ENCODE peak calls at places on chromosome 11, in five cellular contexts. C is upper lobe of right lung, N is ovary, R is mesothelial cell of epicardium, V is mucosa of descending colon. Z is an unnamed sample.

GRCh38 chr11:79290766-79291165 is 150.1 kb downstream of the TENM4 start:
- DNase-seq in C (no peak), N (no peak), R (no peak), V (no peak), Z (no peak)

GRCh38 chr11:96191752-96192151 is 151.2 kb downstream of the MAML2 start:
- DNase-seq in C (no peak), N (no peak), R (no peak), V (no peak), Z (no peak)

GRCh38 chr11:63931876-63932275 is 6.9 kb upstream of the NAA40 start:
- DNase-seq in C (no peak), N (no peak), R (no peak), V (no peak), Z (no peak)

GRCh38 chr11:74278721-74279148 is 32.7 kb downstream of the P4HA3 start:
- DNase-seq in C (no peak), N (peak; percentile 78), R (no peak), V (no peak), Z (no peak)

GRCh38 chr11:70212227-70212811 is 9.2 kb downstream of the FADD start:
- DNase-seq in C (no peak), N (no peak), R (no peak), V (peak; percentile 60), Z (no peak)

GRCh38 chr11:117868815-117869642 is 7.4 kb downstream of the FXYD6 start:
- DNase-seq in C (no peak), N (no peak), R (no peak), V (no peak), Z (no peak)

GRCh38 chr11:124736738-124737137 is 3.0 kb upstream of the NRGN start:
- DNase-seq in C (no peak), N (no peak), R (no peak), V (no peak), Z (no peak)

GRCh38 chr11:132943325-132943736 is 589.0 kb downstream of the OPCML start:
- DNase-seq in C (no peak), N (no peak), R (no peak), V (no peak), Z (peak; percentile 20)

GRCh38 chr11:15124528-15124927 is 9.8 kb downstream of the INSC start:
- DNase-seq in C (no peak), N (no peak), R (no peak), V (no peak), Z (no peak)

GRCh38 chr11:113255741-113256140 is 58.6 kb upstream of the TTC12 start:
- DNase-seq in C (no peak), N (no peak), R (no peak), V (no peak), Z (no peak)

GRCh38 chr11:44351898-44352498 is 42.1 kb upstream of the ALX4 start:
- DNase-seq in C (peak; percentile 25), N (no peak), R (no peak), V (no peak), Z (no peak)
- TF ChIP-seq CTCF in C (peak; percentile 5), N (no peak), R (no peak), V (no peak), Z (peak; percentile 24)

DNA sequence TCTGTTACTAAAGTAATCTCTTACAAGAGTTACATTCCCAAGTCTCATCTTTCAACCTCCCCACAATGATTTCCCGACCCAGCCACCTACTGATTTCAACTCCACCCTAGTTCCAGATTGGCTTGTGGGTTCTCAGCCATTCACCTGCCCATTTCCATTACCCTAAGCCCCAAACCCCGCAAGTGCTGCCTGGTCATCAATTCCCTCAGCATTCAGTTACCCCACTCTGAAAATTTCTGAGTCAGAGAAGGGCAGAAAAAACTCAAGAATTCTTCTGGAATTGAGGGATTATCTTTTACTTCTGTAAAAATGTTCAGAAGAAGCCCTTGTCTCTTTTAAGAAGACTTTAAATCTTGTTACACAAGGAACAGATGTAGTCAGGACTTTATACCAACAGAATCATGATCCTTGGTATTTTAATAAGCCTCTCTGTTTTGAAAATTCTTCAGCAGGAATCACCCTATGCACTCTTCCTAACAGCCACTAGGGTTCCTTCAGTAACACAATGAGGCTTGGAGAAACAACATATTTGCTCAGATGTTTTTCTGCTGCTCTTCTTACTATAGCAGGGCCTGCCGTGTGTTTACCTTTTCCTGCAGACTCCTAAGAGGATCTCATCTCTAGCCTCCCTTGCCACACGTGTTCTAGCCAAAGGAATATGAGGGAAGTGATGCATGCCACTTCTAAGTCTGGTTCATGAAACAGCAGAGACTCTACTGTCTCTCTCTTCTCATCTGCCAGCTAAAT is 29.2 kb upstream of the PAMR1 start:
- DNase-seq in C (no peak), N (no peak), R (no peak), V (no peak), Z (no peak)
- TF ChIP-seq CTCF in C (no peak), N (no peak), R (peak; percentile 53), V (no peak), Z (peak; percentile 42)

DNA sequence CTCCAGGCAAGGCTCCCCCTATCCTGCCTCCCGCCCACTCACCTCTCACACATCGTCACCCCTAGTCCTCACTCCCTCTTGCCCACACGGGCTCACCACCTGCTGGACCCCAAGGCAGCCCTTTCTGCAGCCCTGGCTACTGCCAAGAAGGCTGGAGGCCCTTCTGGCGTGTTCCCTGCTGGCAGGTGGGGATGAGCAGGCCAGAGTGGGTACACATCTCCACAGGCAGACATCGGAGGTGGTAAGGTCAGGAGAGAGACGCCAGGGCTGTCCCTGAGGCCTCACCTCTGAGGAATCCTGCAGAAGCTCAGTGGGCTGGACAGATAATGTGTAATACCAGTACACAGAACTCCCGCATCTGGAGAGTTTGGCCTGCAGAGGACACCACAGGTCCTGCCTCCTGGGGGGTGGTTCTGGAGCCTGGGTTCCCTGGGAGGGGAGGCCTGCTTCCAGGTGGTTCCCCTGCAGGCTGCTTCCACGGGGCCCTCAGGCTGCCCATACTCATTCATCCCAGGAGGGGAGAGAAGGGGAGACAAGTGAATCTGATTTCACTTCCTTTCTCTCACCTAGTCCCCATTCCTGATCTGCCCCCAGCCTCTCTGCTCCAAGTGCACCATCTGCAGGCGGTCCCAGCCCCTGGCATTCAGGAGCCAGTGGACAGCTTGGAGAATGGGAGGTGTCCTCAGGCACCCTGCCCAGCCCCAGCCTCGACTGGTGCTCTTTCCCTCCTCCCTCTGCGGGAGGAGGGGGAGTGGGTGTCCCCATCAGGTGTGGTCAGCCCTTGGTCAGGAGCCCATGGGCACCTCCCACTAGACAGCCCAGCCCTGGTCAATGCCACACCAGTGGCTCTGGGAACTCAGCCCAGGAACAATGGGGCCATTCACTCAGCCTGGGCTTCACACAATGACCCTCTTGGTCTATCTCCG is 6.1 kb upstream of the CHST1 start:
- DNase-seq in C (no peak), N (no peak), R (no peak), V (no peak), Z (no peak)
- TF ChIP-seq CTCF in C (no peak), N (no peak), R (no peak), V (no peak), Z (no peak)

GRCh38 chr11:19345848-19346681 is 105.3 kb upstream of the E2F8 start:
- DNase-seq in C (no peak), N (no peak), R (peak; percentile 47), V (no peak), Z (peak; percentile 46)
- TF ChIP-seq CTCF in C (no peak), N (no peak), R (no peak), V (no peak), Z (no peak)

GRCh38 chr11:61787928-61788491 is 4.4 kb downstream of the TMEM258 start:
- DNase-seq in C (no peak), N (no peak), R (no peak), V (no peak), Z (peak; percentile 37)
- TF ChIP-seq CTCF in C (peak; percentile 25), N (no peak), R (peak; percentile 37), V (peak; percentile 18), Z (peak; percentile 60)

DNA sequence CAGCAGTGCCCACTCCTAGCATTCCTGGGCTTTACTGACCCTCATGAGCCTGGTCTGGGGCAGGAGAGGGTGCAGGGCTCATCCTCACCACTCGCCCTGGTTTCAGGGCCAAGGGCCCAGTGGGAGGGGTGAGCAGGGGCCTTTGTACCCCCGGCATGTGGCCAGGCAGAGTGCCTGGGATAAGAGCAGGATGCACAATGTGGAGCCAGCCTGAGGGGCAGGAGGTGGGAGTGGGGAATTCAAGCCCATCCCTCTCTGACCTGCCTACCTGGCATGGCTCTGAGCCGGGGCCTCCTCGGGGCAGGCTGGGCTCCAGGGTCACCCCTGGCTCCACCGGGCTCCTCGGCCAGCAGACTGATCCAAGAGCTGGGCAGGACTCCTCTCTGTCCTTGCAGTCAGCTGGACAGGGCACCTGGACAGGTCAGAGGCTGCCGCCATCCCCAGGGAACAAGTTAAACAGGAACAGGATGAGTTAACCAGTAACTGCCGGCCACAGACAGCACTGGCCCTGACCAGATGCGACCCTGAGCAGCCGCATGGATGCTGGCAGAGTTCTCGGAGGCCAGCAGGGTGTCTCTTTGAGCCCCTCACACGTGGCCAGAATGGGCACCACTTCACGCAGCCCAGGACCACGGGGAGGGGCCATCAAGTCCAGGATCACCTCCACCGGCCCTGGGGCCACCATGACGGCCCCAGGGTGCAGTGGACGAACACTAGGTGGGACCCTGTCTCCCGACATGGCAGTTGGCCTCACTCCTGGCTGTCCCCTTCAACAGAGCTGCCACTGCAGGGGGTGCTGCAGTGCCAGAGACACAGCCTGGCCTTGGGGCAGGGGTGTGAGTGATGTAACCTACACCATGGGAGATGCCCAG is 5.0 kb downstream of the SIGIRR start:
- DNase-seq in C (no peak), N (no peak), R (no peak), V (no peak), Z (no peak)
- TF ChIP-seq CTCF in C (no peak), N (no peak), R (no peak), V (no peak), Z (no peak)